ENCODE peak calls at places on chromosomes 11 and 22, in five cellular contexts. One of them, this sample, is unnamed.

GRCh38 chr22:33569547-33569946 is 350.7 kb downstream of the LARGE1 start:
- DNase-seq in A549: no peak
- DNase-seq in HepG2: no peak
- DNase-seq in GM12878: no peak
- DNase-seq in GM23338: peak; percentile 35
- DNase-seq in this sample: no peak

GRCh38 chr22:31647516-31647915 is 14.5 kb downstream of the PISD start:
- DNase-seq in GM23338: no peak
- DNase-seq in GM12878: no peak
- DNase-seq in HepG2: no peak
- DNase-seq in A549: no peak
- DNase-seq in this sample: no peak

GRCh38 chr11:94330789-94331188 is 26.4 kb downstream of the IZUMO1R start:
- DNase-seq in GM23338: no peak
- DNase-seq in A549: no peak
- DNase-seq in HepG2: no peak
- DNase-seq in GM12878: no peak
- DNase-seq in this sample: no peak

GRCh38 chr11:66218846-66219620 is 49.4 kb upstream of the RAB1B start:
- DNase-seq in HepG2: no peak
- DNase-seq in GM23338: no peak
- DNase-seq in A549: no peak
- DNase-seq in GM12878: no peak
- DNase-seq in this sample: no peak

GRCh38 chr11:26801601-26802000 is 79.7 kb upstream of the SLC5A12 start:
- DNase-seq in GM12878: no peak
- DNase-seq in GM23338: no peak
- DNase-seq in HepG2: no peak
- DNase-seq in A549: no peak
- DNase-seq in this sample: no peak

GRCh38 chr11:63961608-63962412 is 12.6 kb upstream of the COX8A start:
- DNase-seq in HepG2: peak; percentile 46
- DNase-seq in GM12878: no peak
- DNase-seq in A549: no peak
- DNase-seq in GM23338: peak; percentile 55
- DNase-seq in this sample: no peak

GRCh38 chr11:87137711-87138110 is 100.0 kb downstream of the TMEM135 start:
- DNase-seq in GM12878: no peak
- DNase-seq in A549: no peak
- DNase-seq in GM23338: no peak
- DNase-seq in HepG2: no peak
- DNase-seq in this sample: no peak

GRCh38 chr11:128848815-128849455 is 18.2 kb downstream of the KCNJ1 start:
- DNase-seq in A549: peak; percentile 29
- DNase-seq in GM12878: no peak
- DNase-seq in HepG2: peak; percentile 14
- DNase-seq in GM23338: peak; percentile 91
- DNase-seq in this sample: peak; percentile 58

GRCh38 chr11:47413351-47413750 is 5.0 kb downstream of the SLC39A13 start:
- DNase-seq in GM23338: no peak
- DNase-seq in HepG2: no peak
- DNase-seq in A549: no peak
- DNase-seq in GM12878: no peak
- DNase-seq in this sample: no peak

GRCh38 chr11:106280041-106280440 is 202.6 kb downstream of the AASDHPPT start:
- DNase-seq in A549: no peak
- DNase-seq in GM23338: no peak
- DNase-seq in HepG2: no peak
- DNase-seq in GM12878: no peak
- DNase-seq in this sample: no peak

GRCh38 chr22:26586556-26587325 is 3.2 kb downstream of the TPST2 start:
- DNase-seq in GM12878: no peak
- DNase-seq in GM23338: no peak
- DNase-seq in A549: no peak
- DNase-seq in HepG2: no peak
- DNase-seq in this sample: no peak

GRCh38 chr11:18493310-18493709 is 33.4 kb downstream of the TSG101 start:
- DNase-seq in GM23338: no peak
- DNase-seq in GM12878: no peak
- DNase-seq in A549: no peak
- DNase-seq in HepG2: no peak
- DNase-seq in this sample: no peak

GRCh38 chr11:27296406-27296994 is 66.5 kb downstream of the CCDC34 start:
- DNase-seq in GM23338: peak; percentile 80
- DNase-seq in GM12878: no peak
- DNase-seq in A549: peak; percentile 36
- DNase-seq in HepG2: peak; percentile 44
- DNase-seq in this sample: peak; percentile 42

GRCh38 chr11:27604416-27604815 is 95.8 kb downstream of the BDNF start:
- DNase-seq in HepG2: no peak
- DNase-seq in A549: no peak
- DNase-seq in GM12878: no peak
- DNase-seq in GM23338: no peak
- DNase-seq in this sample: no peak

GRCh38 chr11:64802370-64803162 is 448 bp downstream of the MAP4K2 start:
- DNase-seq in HepG2: no peak
- DNase-seq in GM12878: no peak
- DNase-seq in GM23338: peak; percentile 17
- DNase-seq in A549: no peak
- DNase-seq in this sample: no peak

GRCh38 chr11:34499719-34500505 is 13.7 kb downstream of the ELF5 start:
- DNase-seq in HepG2: no peak
- DNase-seq in GM12878: no peak
- DNase-seq in A549: no peak
- DNase-seq in GM23338: no peak
- DNase-seq in this sample: no peak

GRCh38 chr11:111479666-111480065 is 32.5 kb downstream of the BTG4 start:
- DNase-seq in HepG2: no peak
- DNase-seq in GM23338: no peak
- DNase-seq in GM12878: no peak
- DNase-seq in A549: no peak
- DNase-seq in this sample: no peak

GRCh38 chr11:73872746-73873412 is 3.8 kb downstream of the COA4 start:
- DNase-seq in HepG2: no peak
- DNase-seq in GM23338: no peak
- DNase-seq in A549: no peak
- DNase-seq in GM12878: no peak
- DNase-seq in this sample: no peak

GRCh38 chr11:122140535-122140934 is 24.5 kb upstream of the BLID start:
- DNase-seq in GM12878: no peak
- DNase-seq in HepG2: no peak
- DNase-seq in A549: no peak
- DNase-seq in GM23338: no peak
- DNase-seq in this sample: no peak

GRCh38 chr11:22938691-22939090 is 78.4 kb upstream of the CCDC179 start:
- DNase-seq in HepG2: no peak
- DNase-seq in GM12878: no peak
- DNase-seq in A549: no peak
- DNase-seq in GM23338: peak; percentile 18
- DNase-seq in this sample: no peak

GRCh38 chr11:19512621-19513020 is 200.0 kb upstream of the NAV2 start:
- DNase-seq in GM23338: no peak
- DNase-seq in A549: no peak
- DNase-seq in HepG2: no peak
- DNase-seq in GM12878: no peak
- DNase-seq in this sample: no peak

GRCh38 chr11:129248618-129249017 is 56.5 kb upstream of the ARHGAP32 start:
- DNase-seq in A549: peak; percentile 38
- DNase-seq in GM23338: no peak
- DNase-seq in HepG2: peak; percentile 77
- DNase-seq in GM12878: no peak
- DNase-seq in this sample: no peak

GRCh38 chr11:71946144-71946571 is 17.3 kb downstream of the RNF121 start:
- DNase-seq in HepG2: peak; percentile 22
- DNase-seq in GM12878: no peak
- DNase-seq in A549: peak; percentile 53
- DNase-seq in GM23338: no peak
- DNase-seq in this sample: no peak

GRCh38 chr22:22989856-22990255 is 80.5 kb upstream of the GNAZ start:
- DNase-seq in HepG2: no peak
- DNase-seq in GM23338: no peak
- DNase-seq in GM12878: no peak
- DNase-seq in A549: no peak
- DNase-seq in this sample: no peak

GRCh38 chr22:49788492-49788891 is 39.2 kb downstream of the BRD1 start:
- DNase-seq in HepG2: no peak
- DNase-seq in A549: no peak
- DNase-seq in GM23338: no peak
- DNase-seq in GM12878: no peak
- DNase-seq in this sample: no peak

DNA sequence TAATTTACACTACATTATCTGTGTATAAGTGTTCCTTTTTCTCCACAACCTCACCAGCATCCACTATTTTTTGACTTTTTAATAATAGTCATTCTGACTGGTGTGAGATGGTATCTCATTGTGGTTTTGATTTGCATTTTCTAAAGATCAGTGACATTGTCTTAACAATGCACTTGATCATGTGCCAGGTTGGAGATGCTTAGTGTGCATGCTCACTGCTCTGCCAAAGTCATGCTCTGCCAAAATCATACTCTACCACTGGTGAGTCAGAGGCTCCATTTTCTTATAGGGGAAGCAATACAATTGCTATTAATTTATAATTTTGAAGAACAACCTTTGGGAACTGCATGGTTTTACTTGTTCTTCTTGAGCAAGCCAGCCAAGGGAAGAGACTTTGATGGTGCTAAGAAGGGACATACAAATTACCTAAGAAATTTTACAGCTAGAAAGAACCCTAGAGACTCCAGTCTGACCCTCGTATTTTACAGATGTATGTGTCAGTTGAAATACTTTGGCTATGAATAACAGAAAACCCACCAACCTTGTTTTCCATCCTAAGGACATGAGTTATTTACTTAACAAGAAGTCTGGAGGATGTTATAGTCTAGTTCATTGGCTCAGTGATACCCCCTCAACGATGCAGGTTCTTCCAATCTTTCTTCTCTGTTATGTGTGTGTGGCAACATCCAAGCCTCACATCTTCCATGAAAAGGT is 368.9 kb downstream of the DDX10 start:
- DNase-seq in GM12878: no peak
- DNase-seq in A549: no peak
- DNase-seq in HepG2: no peak
- DNase-seq in GM23338: no peak
- DNase-seq in this sample: no peak
- TF ChIP-seq JUNB in GM12878: no peak
- TF ChIP-seq JUNB in A549: no peak
- TF ChIP-seq JUNB in HepG2: no peak
- TF ChIP-seq JUNB in GM23338: no peak
- TF ChIP-seq JUNB in this sample: no peak

GRCh38 chr22:19669570-19669969 is 44.7 kb upstream of the SEPTIN5 start:
- DNase-seq in GM12878: no peak
- DNase-seq in HepG2: no peak
- DNase-seq in A549: no peak
- DNase-seq in GM23338: no peak
- DNase-seq in this sample: no peak
- TF ChIP-seq JUNB in GM12878: no peak
- TF ChIP-seq JUNB in HepG2: no peak
- TF ChIP-seq JUNB in A549: no peak
- TF ChIP-seq JUNB in GM23338: no peak
- TF ChIP-seq JUNB in this sample: no peak

DNA sequence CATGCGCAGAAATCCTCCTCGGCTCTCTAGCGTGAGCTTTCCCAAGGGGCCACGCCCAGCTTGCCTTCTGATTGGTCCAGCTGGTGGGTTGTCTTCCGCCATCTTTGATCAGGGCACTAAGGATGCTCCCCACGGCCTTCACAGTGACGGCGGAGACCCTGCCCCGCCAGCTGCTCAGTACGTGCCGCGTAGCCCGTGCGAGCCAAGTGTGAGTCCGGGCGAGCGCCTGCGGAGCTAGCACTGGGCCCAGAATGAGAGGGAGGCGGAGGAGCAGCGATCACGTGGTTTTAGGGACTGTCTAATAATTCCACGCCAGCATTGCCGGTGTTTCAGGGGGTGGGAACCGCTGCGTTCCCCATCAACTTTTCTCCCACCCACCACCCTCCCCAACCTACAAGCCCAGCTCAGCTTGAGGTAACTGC is 1.6 kb upstream of the MTFP1 start:
- DNase-seq in GM12878: peak; percentile 99
- DNase-seq in A549: peak; percentile 95
- DNase-seq in HepG2: peak; percentile 99
- DNase-seq in GM23338: peak; percentile 100
- DNase-seq in this sample: peak; percentile 91
- TF ChIP-seq JUNB in GM12878: peak; percentile 100
- TF ChIP-seq JUNB in A549: no peak
- TF ChIP-seq JUNB in HepG2: no peak
- TF ChIP-seq JUNB in GM23338: peak; percentile 98
- TF ChIP-seq JUNB in this sample: no peak

GRCh38 chr11:57299150-57299737 is 25.5 kb downstream of the TNKS1BP1 start:
- DNase-seq in GM12878: no peak
- DNase-seq in GM23338: no peak
- DNase-seq in HepG2: no peak
- DNase-seq in A549: no peak
- DNase-seq in this sample: no peak

GRCh38 chr11:57290288-57290687 is 34.5 kb downstream of the TNKS1BP1 start:
- DNase-seq in A549: no peak
- DNase-seq in GM12878: no peak
- DNase-seq in HepG2: no peak
- DNase-seq in GM23338: no peak
- DNase-seq in this sample: no peak

GRCh38 chr11:57288771-57289579 is 35.8 kb downstream of the TNKS1BP1 start:
- DNase-seq in HepG2: peak; percentile 41
- DNase-seq in A549: no peak
- DNase-seq in GM12878: no peak
- DNase-seq in GM23338: peak; percentile 45
- DNase-seq in this sample: no peak

GRCh38 chr11:57297221-57297620 is 27.5 kb downstream of the TNKS1BP1 start:
- DNase-seq in GM23338: no peak
- DNase-seq in GM12878: no peak
- DNase-seq in A549: no peak
- DNase-seq in HepG2: no peak
- DNase-seq in this sample: no peak

DNA sequence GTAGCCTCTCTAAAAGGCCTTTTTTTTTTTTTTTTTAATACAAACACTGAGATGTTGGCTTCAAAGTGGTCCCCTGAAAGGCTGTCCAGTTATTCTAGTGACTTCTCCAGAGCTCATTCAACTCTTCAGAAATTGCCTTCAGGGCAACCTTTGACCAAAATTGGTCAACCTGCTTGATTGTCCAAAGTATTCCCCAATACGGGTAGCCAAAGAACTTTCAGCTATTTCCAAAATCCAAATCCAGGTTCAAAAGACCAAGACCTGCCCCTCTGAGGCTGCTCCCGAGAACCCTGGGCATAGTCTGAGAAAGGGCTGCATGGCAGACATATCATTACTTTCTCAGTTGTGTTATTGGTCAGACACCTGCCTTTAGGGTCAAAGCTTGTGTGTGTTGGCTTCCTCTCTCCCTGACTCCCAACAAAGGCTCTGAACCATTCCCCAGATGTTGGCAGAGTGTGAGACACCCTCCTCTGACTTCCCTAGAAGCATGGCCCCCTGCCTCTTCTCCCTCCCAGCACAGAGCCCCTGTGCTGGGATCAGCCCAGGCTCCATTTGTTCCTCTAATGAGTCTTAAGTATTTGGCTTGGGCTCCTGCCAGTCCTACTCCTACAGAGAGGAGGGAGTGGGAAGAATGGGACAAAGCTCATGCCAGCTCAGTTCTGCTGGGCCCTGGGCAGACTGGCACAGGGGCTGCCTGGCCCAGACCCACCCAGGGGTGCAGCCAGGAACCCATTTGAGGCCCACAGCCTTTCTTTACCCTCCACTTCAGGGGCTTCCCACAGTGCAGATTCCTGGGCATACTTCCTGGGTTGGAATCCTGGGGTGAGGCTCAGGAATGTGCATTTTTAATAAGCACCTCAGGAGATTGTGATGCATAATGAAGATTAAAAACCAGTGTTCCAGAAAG is 30.3 kb downstream of the TNKS1BP1 start:
- DNase-seq in GM12878: no peak
- DNase-seq in A549: no peak
- DNase-seq in HepG2: no peak
- DNase-seq in GM23338: no peak
- DNase-seq in this sample: no peak
- TF ChIP-seq JUNB in GM12878: no peak
- TF ChIP-seq JUNB in A549: no peak
- TF ChIP-seq JUNB in HepG2: no peak
- TF ChIP-seq JUNB in GM23338: no peak
- TF ChIP-seq JUNB in this sample: no peak